ENCODE peak calls at places on chromosome 3, in seven cellular contexts. Q, N, B, P, K, E and Z are unnamed samples.

GRCh38 chr3:150362515-150363302 is 45.4 kb upstream of the TSC22D2 start:
- DNase-seq in Q (no peak), N (no peak), B (no peak), P (no peak), K (no peak), E (no peak), Z (no peak)

GRCh38 chr3:94024385-94024784 is 4.0 kb downstream of the STX19 start:
- DNase-seq in Q (no peak), N (no peak), B (no peak), P (no peak), K (peak; percentile 11), E (no peak), Z (no peak)

GRCh38 chr3:113505867-113506266 is 9.1 kb downstream of the SPICE1 start:
- DNase-seq in Q (no peak), N (no peak), B (no peak), P (no peak), K (no peak), E (no peak), Z (no peak)

GRCh38 chr3:188153498-188153948 is 434 bp upstream of the LPP start:
- DNase-seq in Q (peak; percentile 93), N (peak; percentile 82), B (peak; percentile 76), P (peak; percentile 94), K (peak; percentile 97), E (peak; percentile 83), Z (peak; percentile 85)

GRCh38 chr3:23702198-23702597 is 103.6 kb upstream of the UBE2E1 start:
- DNase-seq in Q (no peak), N (no peak), B (no peak), P (no peak), K (no peak), E (no peak), Z (no peak)

GRCh38 chr3:178205750-178206149 is 330.5 kb upstream of the KCNMB2 start:
- DNase-seq in Q (no peak), N (no peak), B (no peak), P (no peak), K (peak; percentile 25), E (no peak), Z (no peak)

GRCh38 chr3:123993818-123994217 is 1.9 kb upstream of the ROPN1 start:
- DNase-seq in Q (no peak), N (no peak), B (no peak), P (no peak), K (no peak), E (no peak), Z (no peak)

GRCh38 chr3:50587373-50587772 is 18.1 kb downstream of the HEMK1 start:
- DNase-seq in Q (no peak), N (no peak), B (no peak), P (no peak), K (peak; percentile 80), E (no peak), Z (no peak)

GRCh38 chr3:151016421-151016820 is 43.9 kb upstream of the CLRN1 start:
- DNase-seq in Q (no peak), N (no peak), B (no peak), P (no peak), K (peak; percentile 86), E (no peak), Z (no peak)

GRCh38 chr3:71345429-71346027 is 238.0 kb downstream of the FOXP1 start:
- DNase-seq in Q (no peak), N (peak; percentile 12), B (no peak), P (no peak), K (peak; percentile 50), E (no peak), Z (no peak)

GRCh38 chr3:170760174-170760526 is 109.8 kb downstream of the RPL22L1 start:
- DNase-seq in Q (no peak), N (peak; percentile 37), B (no peak), P (no peak), K (peak; percentile 18), E (no peak), Z (peak; percentile 48)

GRCh38 chr3:124981472-124981871 is 46.9 kb upstream of the MUC13 start:
- DNase-seq in Q (no peak), N (no peak), B (no peak), P (no peak), K (no peak), E (no peak), Z (no peak)

GRCh38 chr3:73259841-73260240 is 198.4 kb downstream of the EBLN2 start:
- DNase-seq in Q (no peak), N (no peak), B (no peak), P (no peak), K (peak; percentile 31), E (no peak), Z (no peak)

GRCh38 chr3:46356909-46357308 is 3.0 kb downstream of the CCR2 start:
- DNase-seq in Q (no peak), N (no peak), B (no peak), P (no peak), K (no peak), E (no peak), Z (no peak)

GRCh38 chr3:46733026-46733800 is 15.5 kb upstream of the PRSS50 start:
- DNase-seq in Q (no peak), N (no peak), B (no peak), P (no peak), K (peak; percentile 8), E (no peak), Z (no peak)

GRCh38 chr3:88059380-88060160 is 515 bp downstream of the ZNF654 start:
- DNase-seq in Q (no peak), N (peak; percentile 21), B (no peak), P (peak; percentile 47), K (peak; percentile 45), E (no peak), Z (no peak)

GRCh38 chr3:148528024-148528423 is 169.7 kb upstream of the AGTR1 start:
- DNase-seq in Q (no peak), N (no peak), B (no peak), P (no peak), K (peak; percentile 43), E (no peak), Z (no peak)

GRCh38 chr3:140015741-140016140 is 80.8 kb downstream of the CLSTN2 start:
- DNase-seq in Q (no peak), N (no peak), B (no peak), P (no peak), K (no peak), E (no peak), Z (no peak)

GRCh38 chr3:170865209-170866094 is 4.5 kb downstream of the RPL22L1 start:
- DNase-seq in Q (no peak), N (no peak), B (no peak), P (no peak), K (no peak), E (no peak), Z (no peak)

GRCh38 chr3:111627092-111627491 is 31.9 kb upstream of the ZBED2 start:
- DNase-seq in Q (no peak), N (no peak), B (no peak), P (no peak), K (no peak), E (no peak), Z (no peak)

GRCh38 chr3:50675179-50676030 is 678 bp downstream of the DOCK3 start:
- DNase-seq in Q (peak; percentile 34), N (peak; percentile 79), B (no peak), P (peak; percentile 78), K (peak; percentile 36), E (peak; percentile 36), Z (no peak)

GRCh38 chr3:129184396-129184656 is 630 bp upstream of the CNBP start:
- DNase-seq in Q (peak; percentile 42), N (peak; percentile 33), B (no peak), P (no peak), K (peak; percentile 46), E (no peak), Z (no peak)

GRCh38 chr3:194315965-194316361 is 35.2 kb downstream of the CPN2 start:
- DNase-seq in Q (no peak), N (no peak), B (no peak), P (no peak), K (peak; percentile 74), E (peak; percentile 38), Z (no peak)

GRCh38 chr3:187922704-187923393 is 177.6 kb upstream of the BCL6 start:
- DNase-seq in Q (no peak), N (no peak), B (no peak), P (no peak), K (peak; percentile 47), E (no peak), Z (no peak)

GRCh38 chr3:42729404-42730145 is 27.0 kb upstream of the HHATL start:
- DNase-seq in Q (no peak), N (peak; percentile 50), B (no peak), P (no peak), K (no peak), E (no peak), Z (no peak)

GRCh38 chr3:191387441-191388077 is 57.2 kb upstream of the UTS2B start:
- DNase-seq in Q (no peak), N (no peak), B (no peak), P (no peak), K (peak; percentile 11), E (no peak), Z (no peak)

GRCh38 chr3:105933871-105934270 is 65.1 kb upstream of the CBLB start:
- DNase-seq in Q (no peak), N (no peak), B (no peak), P (no peak), K (no peak), E (no peak), Z (no peak)

GRCh38 chr3:181383760-181384159 is 328.0 kb upstream of the SOX2 start:
- DNase-seq in Q (no peak), N (no peak), B (no peak), P (no peak), K (no peak), E (no peak), Z (no peak)
- H3K4me3 ChIP-seq in Q (no peak overlapping the region), N (no peak overlapping the region), B (no peak overlapping the region), P (no peak overlapping the region), K (no peak overlapping the region), E (no peak overlapping the region), Z (no peak overlapping the region)

GRCh38 chr3:156290917-156291268 is 170.5 kb downstream of the KCNAB1 start:
- DNase-seq in Q (no peak), N (peak; percentile 11), B (no peak), P (no peak), K (no peak), E (no peak), Z (no peak)
- H3K4me3 ChIP-seq in Q (no peak overlapping the region), N (peak overlapping the region; percentile 40), B (no peak overlapping the region), P (no peak overlapping the region), K (peak overlapping the region; percentile 62), E (no peak overlapping the region), Z (peak overlapping the region; percentile 32)

DNA sequence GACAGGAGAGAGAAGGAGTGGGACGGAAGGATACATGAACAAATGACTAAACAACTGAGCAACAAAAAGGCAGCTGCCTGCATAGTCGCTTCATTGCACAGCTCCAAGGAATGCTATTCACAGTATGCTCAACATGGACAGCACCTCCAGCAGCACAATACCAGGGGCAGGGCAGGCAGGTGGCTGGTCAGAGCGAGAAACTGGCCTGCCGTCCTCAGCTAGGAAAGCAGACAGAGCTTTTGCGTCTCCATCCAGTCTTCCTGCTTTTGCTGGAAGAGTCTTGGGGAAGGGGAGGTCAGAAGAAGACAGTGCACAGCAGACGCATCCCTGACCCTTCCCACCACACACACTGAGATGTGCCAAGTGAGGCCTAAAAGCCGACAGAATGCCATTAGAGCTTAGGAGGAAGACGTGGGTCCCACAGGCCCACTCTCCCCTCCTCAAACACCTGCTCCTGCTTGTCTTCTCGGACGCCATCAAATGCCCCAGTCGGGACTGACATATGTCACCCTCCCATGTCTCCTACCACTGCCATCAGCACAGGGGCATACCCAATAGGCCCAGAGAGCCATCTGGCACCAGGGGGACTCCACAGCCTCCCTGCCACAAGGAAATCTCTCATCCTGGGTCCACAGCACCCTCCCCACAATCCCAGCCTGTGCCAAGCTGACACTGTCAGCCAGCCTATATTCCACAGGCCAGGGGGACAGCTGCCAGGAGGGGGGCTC is 3.9 kb downstream of the RAB6B start:
- DNase-seq in Q (no peak), N (no peak), B (no peak), P (peak; percentile 15), K (no peak), E (no peak), Z (no peak)
- H3K4me3 ChIP-seq in Q (no peak overlapping the region), N (no peak overlapping the region), B (no peak overlapping the region), P (no peak overlapping the region), K (no peak overlapping the region), E (no peak overlapping the region), Z (no peak overlapping the region)

GRCh38 chr3:10008588-10009344 is 17.5 kb upstream of the FANCD2 start:
- DNase-seq in Q (peak; percentile 88), N (peak; percentile 88), B (no peak), P (peak; percentile 91), K (peak; percentile 92), E (peak; percentile 89), Z (peak; percentile 96)
- H3K4me3 ChIP-seq in Q (peak overlapping the region; percentile 30), N (peak overlapping the region; percentile 29), B (no peak overlapping the region), P (peak overlapping the region; percentile 16), K (peak overlapping the region; percentile 63), E (peak overlapping the region; percentile 26), Z (peak overlapping the region; percentile 52)